ENCODE peak calls at places on chromosome 22, in four cellular contexts. X is activated T-helper 2 cell treated with anti-CD3 and anti-CD28 coated beads, Interferon-gamma antibody, Interleukin-2, Interleukin-4, amounts not matched to agents 10 μg/mL and 5 μg/mL and 100 μg/mL, durations not matched to agents 14 hours and 24 hours and 36 hours; I is NCI-H460; K is cardiac muscle cell. M is an unnamed sample.

GRCh38 chr22:33922268-33922667 is 2.0 kb upstream of the LARGE1 start:
- DNase-seq in K (peak), I (no peak), X (no peak), M (no peak)

GRCh38 chr22:37079668-37080171 is 28.2 kb downstream of the KCTD17 start:
- DNase-seq in K (no peak), I (no peak), X (peak), M (no peak)

GRCh38 chr22:39622881-39623367 is 52.4 kb downstream of the CACNA1I start:
- DNase-seq in K (peak), X (peak), I (peak), M (peak)

GRCh38 chr22:23236440-23237139 is 56.3 kb downstream of the BCR start:
- DNase-seq in X (no peak), K (no peak), I (no peak), M (no peak)

GRCh38 chr22:21876486-21877176 is 9.2 kb upstream of the MAPK1 start:
- DNase-seq in X (peak), I (peak), K (no peak), M (peak)

GRCh38 chr22:32024791-32025190 is 18.3 kb upstream of the SLC5A1 start:
- DNase-seq in X (no peak), I (no peak), K (no peak), M (no peak)

GRCh38 chr22:44909241-44909640 is 100.6 kb downstream of the PHF21B start:
- DNase-seq in I (no peak), X (no peak), K (no peak), M (no peak)

GRCh38 chr22:46649176-46650077 is 29.2 kb downstream of the GRAMD4 start:
- DNase-seq in X (no peak), K (peak), I (peak), M (no peak)

GRCh38 chr22:31637375-31637937 is 24.6 kb downstream of the PISD start:
- DNase-seq in I (no peak), X (no peak), K (peak), M (peak)

GRCh38 chr22:21940521-21940920 is 12.1 kb downstream of the PPM1F start:
- DNase-seq in K (no peak), I (no peak), X (no peak), M (no peak)

GRCh38 chr22:24436553-24436952 is 9.2 kb downstream of the ADORA2A start:
- DNase-seq in I (no peak), K (no peak), X (no peak), M (no peak)

GRCh38 chr22:48422900-48423480 is 1404.7 kb downstream of the BRD1 start:
- DNase-seq in I (no peak), K (no peak), X (no peak), M (no peak)

GRCh38 chr22:39839917-39840510 is 53.5 kb downstream of the ENTHD1 start:
- DNase-seq in I (no peak), X (peak), K (no peak), M (peak)

GRCh38 chr22:19477321-19478085 is 1.5 kb downstream of the UFD1 start:
- DNase-seq in I (no peak), K (no peak), X (no peak), M (no peak)

GRCh38 chr22:47192106-47192650 is 429.7 kb downstream of the TBC1D22A start:
- DNase-seq in X (no peak), K (no peak), I (no peak), M (no peak)

GRCh38 chr22:49303061-49303735 is 524.5 kb downstream of the BRD1 start:
- DNase-seq in K (no peak), X (peak), I (no peak), M (no peak)

GRCh38 chr22:39952347-39952746 is 7.8 kb upstream of the TMA7B start:
- DNase-seq in K (no peak), I (no peak), X (no peak), M (no peak)

GRCh38 chr22:24827305-24827704 is 21.3 kb downstream of the SGSM1 start:
- DNase-seq in K (no peak), I (no peak), X (no peak), M (no peak)

GRCh38 chr22:37930270-37930951 is 23.0 kb downstream of the C22orf23 start:
- DNase-seq in X (no peak), I (no peak), K (no peak), M (no peak)

GRCh38 chr22:49356428-49356827 is 471.2 kb downstream of the BRD1 start:
- DNase-seq in I (no peak), X (no peak), K (no peak), M (no peak)

GRCh38 chr22:45212992-45213751 is 27.5 kb downstream of the KIAA0930 start:
- DNase-seq in K (peak), X (no peak), I (peak), M (no peak)

GRCh38 chr22:23565288-23565941 is 14.7 kb downstream of the IGLL1 start:
- DNase-seq in I (no peak), K (peak), X (no peak), M (no peak)

GRCh38 chr22:23248583-23248982 is 68.3 kb downstream of the BCR start:
- DNase-seq in K (peak), I (no peak), X (no peak), M (no peak)

GRCh38 chr22:49814164-49814686 is 13.4 kb downstream of the BRD1 start:
- DNase-seq in I (no peak), K (no peak), X (no peak), M (no peak)

GRCh38 chr22:43404673-43405385 is 7.0 kb upstream of the MPPED1 start:
- DNase-seq in X (no peak), K (no peak), I (no peak), M (no peak)

GRCh38 chr22:48096411-48096810 is 1334.0 kb downstream of the TBC1D22A start:
- DNase-seq in X (no peak), K (no peak), I (no peak), M (no peak)

GRCh38 chr22:46072030-46072881 is 78.1 kb upstream of the PPARA start:
- DNase-seq in K (no peak), X (peak), I (no peak), M (peak)

GRCh38 chr22:50624347-50625130 is 3.4 kb downstream of the ARSA start:
- DNase-seq in I (no peak), X (no peak), K (no peak), M (no peak)

GRCh38 chr22:40193429-40194421 is 16.0 kb downstream of the TNRC6B start:
- DNase-seq in X (no peak), K (peak), I (no peak), M (no peak)

GRCh38 chr22:37379716-37380115 is 47.6 kb downstream of the ELFN2 start:
- DNase-seq in K (no peak), X (no peak), I (no peak), M (no peak)

GRCh38 chr22:23695141-23695540 is 4.3 kb downstream of the RGL4 start:
- DNase-seq in I (no peak), K (no peak), X (no peak), M (no peak)

GRCh38 chr22:39559456-39560105 is 11.0 kb upstream of the CACNA1I start:
- DNase-seq in K (peak), X (no peak), I (no peak), M (no peak)

GRCh38 chr22:37739611-37740049 is 42.8 kb downstream of the TRIOBP start:
- DNase-seq in I (no peak), K (no peak), X (no peak), M (no peak)

GRCh38 chr22:50536231-50536630 is 6.4 kb upstream of the TYMP start:
- DNase-seq in K (no peak), X (no peak), I (no peak), M (no peak)

GRCh38 chr22:38799265-38800002 is 5.5 kb upstream of the DNAL4 start:
- DNase-seq in K (no peak), I (no peak), X (no peak), M (no peak)